ENCODE peak calls at places on chromosomes 7 and 10, in ten cellular contexts. M is EL, Q is left ventricle myocardium superior, O is upper lobe of right lung, F is OCI-M1, V is NCI-H774, X is A549, S is nephron progenitor cell, L is RPMI7951, W is C1 segment of cervical spinal cord. B is an unnamed sample.
A peak's percentile ranks its signal among the peaks of the same experiment; 100 is the strongest.

GRCh38 chr10:110901954-110902819 is 16.8 kb downstream of the BBIP1 start:
- DNase-seq in M (peak; percentile 59), Q (no peak), O (no peak), F (peak; percentile 33), V (no peak), X (peak; percentile 47), S (no peak), L (peak; percentile 34), W (no peak), B (peak; percentile 24)

GRCh38 chr10:58414270-58415041 is 29.2 kb downstream of the TFAM start:
- DNase-seq in M (peak; percentile 80), Q (no peak), O (no peak), F (peak; percentile 66), V (peak; percentile 36), X (peak; percentile 82), S (no peak), L (peak; percentile 71), W (no peak), B (peak; percentile 94)

GRCh38 chr10:20100157-20100556 is 283.9 kb downstream of the PLXDC2 start:
- DNase-seq in M (no peak), Q (no peak), O (no peak), F (peak; percentile 18), V (no peak), X (peak; percentile 5), S (no peak), L (peak; percentile 2), W (no peak), B (peak; percentile 34)

GRCh38 chr10:70812814-70813213 is 2.9 kb upstream of the SGPL1 start:
- DNase-seq in M (no peak), Q (no peak), O (no peak), F (no peak), V (no peak), X (no peak), S (no peak), L (no peak), W (no peak), B (no peak)

GRCh38 chr7:66187894-66188293 is 17.2 kb upstream of the TPST1 start:
- DNase-seq in M (no peak), Q (peak; percentile 45), O (no peak), F (no peak), V (no peak), X (no peak), S (no peak), L (no peak), W (no peak), B (no peak)

GRCh38 chr7:12137283-12137682 is 73.8 kb upstream of the TMEM106B start:
- DNase-seq in M (no peak), Q (no peak), O (no peak), F (peak; percentile 17), V (no peak), X (peak; percentile 14), S (no peak), L (no peak), W (no peak), B (no peak)

GRCh38 chr7:81774496-81774895 is 4.6 kb upstream of the HGF start:
- DNase-seq in M (no peak), Q (no peak), O (no peak), F (no peak), V (no peak), X (no peak), S (no peak), L (no peak), W (no peak), B (no peak)

GRCh38 chr10:99976886-99977391 is 32.8 kb downstream of the DNMBP start:
- DNase-seq in M (peak; percentile 97), Q (no peak), O (no peak), F (no peak), V (no peak), X (peak; percentile 82), S (no peak), L (peak; percentile 91), W (no peak), B (peak; percentile 89)

GRCh38 chr7:92528958-92529264 is 316 bp downstream of the RBM48 start:
- DNase-seq in M (no peak), Q (no peak), O (no peak), F (no peak), V (no peak), X (no peak), S (no peak), L (no peak), W (no peak), B (no peak)

GRCh38 chr7:45663167-45663921 is 89.2 kb downstream of the ADCY1 start:
- DNase-seq in M (peak; percentile 35), Q (peak; percentile 56), O (no peak), F (peak; percentile 34), V (no peak), X (peak; percentile 7), S (peak; percentile 27), L (peak; percentile 20), W (no peak), B (no peak)

GRCh38 chr7:23783115-23783514 is 73.1 kb downstream of the STK31 start:
- DNase-seq in M (no peak), Q (no peak), O (no peak), F (no peak), V (no peak), X (no peak), S (no peak), L (peak; percentile 7), W (no peak), B (no peak)

GRCh38 chr7:128025380-128025779 is 5.9 kb downstream of the LRRC4 start:
- DNase-seq in M (peak; percentile 36), Q (no peak), O (no peak), F (no peak), V (no peak), X (no peak), S (no peak), L (no peak), W (no peak), B (no peak)